ENCODE peak calls at places on chromosomes 16 and 17, in eight cellular contexts. A is NCI-H1436; T is GM23248; V is cardiac fibroblast; E is kidney tubule cell; D is kidney glomerular epithelial cell; Z is stimulated activated naive CD4-positive, alpha-beta T cell; B is stimulated activated CD4-positive, alpha-beta T cell treated with anti-CD3 and anti-CD28 coated beads, Interleukin-2, amount 100 ng/mL, for 24 hours. M is an unnamed sample.

GRCh38 chr17:12222392-12222791 is 201.7 kb downstream of the MAP2K4 start:
- DNase-seq in B (no peak), T (no peak), V (no peak), E (no peak), D (no peak), Z (no peak), A (no peak), M (no peak)

GRCh38 chr17:3935140-3935542 is 18.9 kb upstream of the P2RX1 start:
- DNase-seq in E (peak), D (peak), A (peak), V (peak), T (peak), Z (peak), B (peak), M (no peak)

GRCh38 chr16:84055801-84056634 is 13.4 kb upstream of the SLC38A8 start:
- DNase-seq in E (no peak), B (no peak), D (no peak), Z (no peak), V (no peak), A (no peak), T (no peak), M (no peak)

GRCh38 chr16:24497405-24497804 is 42.0 kb upstream of the RBBP6 start:
- DNase-seq in E (no peak), V (peak), A (no peak), B (no peak), D (no peak), T (peak), Z (no peak), M (no peak)

GRCh38 chr17:79207957-79208356 is 133.3 kb downstream of the ENGASE start:
- DNase-seq in D (no peak), T (no peak), V (no peak), B (no peak), A (no peak), Z (no peak), E (no peak), M (no peak)

GRCh38 chr17:13786000-13786598 is 184.4 kb upstream of the HS3ST3A1 start:
- DNase-seq in V (peak), T (peak), E (no peak), D (no peak), B (no peak), Z (no peak), A (no peak), M (no peak)

GRCh38 chr16:89052191-89052787 is 41.4 kb upstream of the ACSF3 start:
- DNase-seq in D (no peak), V (no peak), A (no peak), T (peak), E (no peak), Z (no peak), B (no peak), M (no peak)

GRCh38 chr16:27678955-27679354 is 129.0 kb downstream of the KATNIP start:
- DNase-seq in V (no peak), D (peak), T (no peak), B (no peak), A (no peak), Z (no peak), E (peak), M (no peak)

GRCh38 chr16:1063728-1064127 is 8.8 kb upstream of the SSTR5 start:
- DNase-seq in B (no peak), T (no peak), E (no peak), D (no peak), Z (no peak), V (no peak), A (no peak), M (no peak)

GRCh38 chr16:2083409-2083808 is 35.6 kb downstream of the TSC2 start:
- DNase-seq in B (no peak), D (no peak), V (no peak), A (no peak), Z (no peak), T (no peak), E (no peak), M (no peak)

GRCh38 chr17:69523252-69523861 is 108.9 kb downstream of the MAP2K6 start:
- DNase-seq in D (peak), V (peak), E (peak), Z (no peak), A (no peak), T (peak), B (no peak), M (no peak)

GRCh38 chr16:1152123-1152638 is 725 bp upstream of the CACNA1H start:
- DNase-seq in A (peak), V (no peak), Z (peak), B (peak), D (no peak), T (peak), E (no peak), M (no peak)

GRCh38 chr17:50196036-50196435 is 5.4 kb downstream of the COL1A1 start:
- DNase-seq in V (no peak), Z (no peak), A (no peak), D (no peak), B (no peak), T (peak), E (no peak), M (no peak)

GRCh38 chr17:52606590-52606989 is 448.1 kb upstream of the CA10 start:
- DNase-seq in Z (no peak), B (no peak), V (no peak), E (no peak), T (no peak), A (no peak), D (no peak), M (no peak)

GRCh38 chr17:146546-146945 is 9.2 kb downstream of the SCGB1C2 start:
- DNase-seq in T (no peak), A (no peak), E (no peak), Z (no peak), B (no peak), V (no peak), D (no peak), M (peak)

GRCh38 chr16:16021988-16022682 is 72.7 kb downstream of the ABCC1 start:
- DNase-seq in V (peak), D (peak), T (peak), A (no peak), Z (no peak), B (no peak), E (peak), M (no peak)

GRCh38 chr17:4048218-4048617 is 84.0 kb upstream of the ATP2A3 start:
- DNase-seq in Z (no peak), D (no peak), T (no peak), B (no peak), V (no peak), E (no peak), A (no peak), M (no peak)

GRCh38 chr17:50198026-50198669 is 3.3 kb downstream of the COL1A1 start:
- DNase-seq in B (peak), A (peak), D (peak), T (peak), E (peak), V (peak), Z (peak), M (peak)

GRCh38 chr16:81424761-81425160 is 19.8 kb upstream of the CMIP start:
- DNase-seq in A (no peak), Z (no peak), E (peak), D (no peak), B (peak), V (peak), T (no peak), M (no peak)

GRCh38 chr17:8480011-8480976 is 44.6 kb downstream of the NDEL1 start:
- DNase-seq in B (no peak), E (no peak), Z (no peak), A (no peak), T (no peak), V (no peak), D (no peak), M (no peak)

GRCh38 chr17:50133028-50133768 is 3.2 kb upstream of the SAMD14 start:
- DNase-seq in E (peak), A (no peak), D (no peak), Z (no peak), T (peak), B (no peak), V (peak), M (no peak)

GRCh38 chr17:48261297-48261880 is 153.8 kb downstream of the SNX11 start:
- DNase-seq in Z (no peak), A (peak), D (peak), B (peak), T (peak), V (peak), E (peak), M (no peak)

GRCh38 chr16:3182608-3183444 is 5.2 kb upstream of the OR1F1 start:
- DNase-seq in B (peak), T (peak), D (peak), V (peak), A (no peak), E (peak), Z (no peak), M (peak)

GRCh38 chr17:36072431-36073121 is 8.5 kb downstream of the CCL18 start:
- DNase-seq in E (peak), D (peak), V (peak), A (peak), B (peak), T (peak), Z (no peak), M (peak)